ENCODE peak calls at places on chromosomes 6 and 20, in ten cellular contexts. R is Panc1, J is left lung, U is A549, Z is body of pancreas, P is right atrium auricular region, W is AG09309, K is tibial artery, Y is K562, N is HepG2. C is an unnamed sample.

GRCh38 chr20:32235331-32236047 is 27.8 kb downstream of the POFUT1 start:
- DNase-seq in R (no peak), J (no peak), U (no peak), Z (peak; percentile 26), P (no peak), W (no peak), K (no peak), Y (no peak), N (peak; percentile 54), C (no peak)

GRCh38 chr6:28393912-28394662 is 5.5 kb downstream of the ZSCAN12 start:
- DNase-seq in R (no peak), J (no peak), U (no peak), Z (no peak), P (no peak), W (no peak), K (no peak), Y (peak; percentile 39), N (peak; percentile 42), C (no peak)

GRCh38 chr20:11582073-11582472 is 335.6 kb upstream of the BTBD3 start:
- DNase-seq in R (no peak), J (no peak), U (no peak), Z (no peak), P (no peak), W (no peak), K (no peak), Y (no peak), N (no peak), C (no peak)

GRCh38 chr6:95487817-95488216 is 89.5 kb upstream of the MANEA start:
- DNase-seq in R (no peak), J (no peak), U (no peak), Z (no peak), P (no peak), W (no peak), K (no peak), Y (no peak), N (no peak), C (no peak)

GRCh38 chr6:136548582-136549330 is 1.5 kb downstream of the MAP7 start:
- DNase-seq in R (no peak), J (no peak), U (no peak), Z (no peak), P (no peak), W (no peak), K (no peak), Y (no peak), N (no peak), C (no peak)

GRCh38 chr6:74715362-74716068 is 490.3 kb downstream of the COL12A1 start:
- DNase-seq in R (no peak), J (no peak), U (peak; percentile 1), Z (no peak), P (no peak), W (no peak), K (no peak), Y (no peak), N (no peak), C (no peak)

GRCh38 chr6:169583867-169584541 is 117.8 kb downstream of the WDR27 start:
- DNase-seq in R (no peak), J (no peak), U (no peak), Z (no peak), P (no peak), W (no peak), K (no peak), Y (no peak), N (no peak), C (no peak)

GRCh38 chr6:29519291-29520010 is 31.7 kb upstream of the MAS1L start:
- DNase-seq in R (no peak), J (no peak), U (no peak), Z (no peak), P (no peak), W (no peak), K (no peak), Y (no peak), N (no peak), C (no peak)

GRCh38 chr6:98118357-98119045 is 715.9 kb upstream of the POU3F2 start:
- DNase-seq in R (no peak), J (no peak), U (no peak), Z (no peak), P (no peak), W (no peak), K (no peak), Y (no peak), N (no peak), C (no peak)

GRCh38 chr6:4342407-4343137 is 207.2 kb upstream of the ECI2 start:
- DNase-seq in R (no peak), J (no peak), U (no peak), Z (no peak), P (no peak), W (no peak), K (no peak), Y (no peak), N (no peak), C (peak; percentile 40)

GRCh38 chr20:40993794-40994540 is 34.7 kb upstream of the TOP1 start:
- DNase-seq in R (no peak), J (no peak), U (no peak), Z (no peak), P (no peak), W (no peak), K (no peak), Y (no peak), N (no peak), C (no peak)

GRCh38 chr20:50569864-50570836 is 60.0 kb downstream of the PTPN1 start:
- DNase-seq in R (no peak), J (no peak), U (peak; percentile 54), Z (no peak), P (no peak), W (no peak), K (no peak), Y (peak; percentile 75), N (peak; percentile 33), C (peak; percentile 84)
- TF ChIP-seq CTCF in R (no peak), J (peak; percentile 18), U (peak; percentile 29), Z (no peak), P (no peak), W (peak; percentile 64), K (no peak), Y (peak; percentile 79), N (peak; percentile 57), C (peak; percentile 66)

DNA sequence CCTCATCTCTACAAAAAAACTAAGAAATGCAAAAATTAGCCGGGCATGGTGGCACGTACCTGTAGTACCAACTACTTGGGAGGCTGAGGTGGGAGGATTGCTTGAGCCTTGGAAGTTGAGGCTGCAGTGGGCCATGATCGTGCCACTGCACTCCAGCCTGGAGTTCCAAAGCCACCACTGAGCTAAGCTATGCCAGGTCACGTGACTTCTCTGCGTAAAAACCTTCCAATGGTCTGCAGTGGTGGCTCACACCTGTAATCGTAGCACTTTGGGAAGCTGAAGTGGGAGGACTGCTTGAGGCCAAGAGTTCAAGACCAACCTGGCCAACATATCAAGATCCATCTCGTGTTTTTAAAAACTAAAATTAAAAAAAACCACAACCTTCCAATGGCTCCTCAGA is 1.7 kb downstream of the SF3B5 start:
- DNase-seq in R (no peak), J (no peak), U (no peak), Z (no peak), P (no peak), W (no peak), K (no peak), Y (peak; percentile 34), N (no peak), C (no peak)
- H3K4me3 ChIP-seq in R (peak overlapping the region; percentile 100), J (peak overlapping the region; percentile 84), U (no peak overlapping the region), Z (no peak overlapping the region), P (no peak overlapping the region), W (no peak overlapping the region), K (no peak overlapping the region), Y (peak overlapping the region; percentile 98), N (peak overlapping the region; percentile 98), C (peak overlapping the region; percentile 67)

GRCh38 chr20:44247676-44248419 is 740 bp downstream of the GDAP1L1 start:
- DNase-seq in R (no peak), J (no peak), U (peak; percentile 35), Z (no peak), P (no peak), W (no peak), K (no peak), Y (peak; percentile 75), N (peak; percentile 80), C (peak; percentile 24)
- TF ChIP-seq CTCF in R (no peak), J (no peak), U (peak; percentile 19), Z (no peak), P (peak; percentile 18), W (peak; percentile 44), K (no peak), Y (peak; percentile 76), N (peak; percentile 87), C (peak; percentile 17)

GRCh38 chr20:19886666-19887288 is 128.7 kb downstream of the RIN2 start:
- DNase-seq in R (no peak), J (no peak), U (peak; percentile 76), Z (no peak), P (no peak), W (no peak), K (no peak), Y (no peak), N (no peak), C (no peak)
- H3K4me3 ChIP-seq in R (peak overlapping the region; percentile 45), J (peak overlapping the region; percentile 36), U (peak overlapping the region; percentile 31), Z (no peak overlapping the region), P (peak overlapping the region; percentile 28), W (no peak overlapping the region), K (peak overlapping the region; percentile 43), Y (no peak overlapping the region), N (peak overlapping the region; percentile 46), C (no peak overlapping the region)

GRCh38 chr20:10466855-10467254 is 31.8 kb downstream of the SLX4IP start:
- DNase-seq in R (no peak), J (no peak), U (no peak), Z (no peak), P (no peak), W (no peak), K (no peak), Y (no peak), N (no peak), C (no peak)

GRCh38 chr20:10467985-10468845 is 33.1 kb downstream of the SLX4IP start:
- DNase-seq in R (no peak), J (no peak), U (no peak), Z (no peak), P (no peak), W (no peak), K (no peak), Y (no peak), N (no peak), C (no peak)

GRCh38 chr20:10466325-10466724 is 31.2 kb downstream of the SLX4IP start:
- DNase-seq in R (no peak), J (no peak), U (no peak), Z (no peak), P (no peak), W (no peak), K (no peak), Y (no peak), N (no peak), C (no peak)

GRCh38 chr20:10474606-10475184 is 39.6 kb downstream of the SLX4IP start:
- DNase-seq in R (no peak), J (peak; percentile 40), U (no peak), Z (peak; percentile 6), P (no peak), W (no peak), K (peak; percentile 77), Y (no peak), N (no peak), C (no peak)

GRCh38 chr20:10469599-10469998 is 34.5 kb downstream of the SLX4IP start:
- DNase-seq in R (peak; percentile 60), J (peak; percentile 42), U (peak; percentile 89), Z (peak; percentile 61), P (peak; percentile 66), W (peak; percentile 72), K (peak; percentile 73), Y (peak; percentile 64), N (peak; percentile 77), C (peak; percentile 49)
- TF ChIP-seq CTCF in R (peak; percentile 67), J (peak; percentile 45), U (peak; percentile 84), Z (peak; percentile 55), P (peak; percentile 65), W (peak; percentile 64), K (peak; percentile 68), Y (peak; percentile 41), N (peak; percentile 74), C (peak; percentile 25)

C was measured in GM12865.